ENCODE peak calls at places on chromosomes 13 and 19, in eight cellular contexts. Q, V, B, U, L, O, G and F are unnamed samples.

GRCh38 chr13:75136151-75136550 is 345.8 kb downstream of the TBC1D4 start:
- DNase-seq in Q (peak), V (no peak), B (no peak), U (peak), L (no peak), O (no peak), G (no peak), F (no peak)

GRCh38 chr13:46124531-46124966 is 19.7 kb upstream of the CPB2 start:
- DNase-seq in Q (no peak), V (no peak), B (peak), U (no peak), L (no peak), O (no peak), G (no peak), F (no peak)

GRCh38 chr13:28423010-28423409 is 71.9 kb downstream of the FLT1 start:
- DNase-seq in Q (no peak), V (peak), B (peak), U (no peak), L (no peak), O (no peak), G (peak), F (no peak)

GRCh38 chr19:7928334-7928706 is 2.4 kb upstream of the CTXN1 start:
- DNase-seq in Q (no peak), V (no peak), B (no peak), U (no peak), L (no peak), O (no peak), G (no peak), F (peak)

GRCh38 chr13:84972907-84973306 is 826.3 kb downstream of the SLITRK6 start:
- DNase-seq in Q (no peak), V (no peak), B (no peak), U (no peak), L (no peak), O (no peak), G (no peak), F (no peak)

GRCh38 chr13:40476175-40476958 is 190.1 kb downstream of the FOXO1 start:
- DNase-seq in Q (no peak), V (no peak), B (no peak), U (peak), L (no peak), O (peak), G (no peak), F (peak)

GRCh38 chr19:17575871-17576757 is 20.7 kb downstream of the COLGALT1 start:
- DNase-seq in Q (no peak), V (no peak), B (no peak), U (no peak), L (no peak), O (no peak), G (no peak), F (no peak)

GRCh38 chr19:55352040-55352439 is 2.5 kb downstream of the COX6B2 start:
- DNase-seq in Q (no peak), V (no peak), B (no peak), U (no peak), L (no peak), O (no peak), G (no peak), F (no peak)

GRCh38 chr13:47299316-47299715 is 402.5 kb upstream of the HTR2A start:
- DNase-seq in Q (no peak), V (no peak), B (no peak), U (peak), L (no peak), O (no peak), G (no peak), F (peak)

GRCh38 chr19:33998302-33998701 is 174.0 kb upstream of the LSM14A start:
- DNase-seq in Q (no peak), V (no peak), B (no peak), U (no peak), L (no peak), O (no peak), G (no peak), F (no peak)

GRCh38 chr19:14107581-14108461 is 9.7 kb downstream of the PRKACA start:
- DNase-seq in Q (no peak), V (no peak), B (no peak), U (peak), L (no peak), O (no peak), G (peak), F (peak)

GRCh38 chr13:41596190-41596589 is 138.8 kb downstream of the RGCC start:
- DNase-seq in Q (peak), V (no peak), B (no peak), U (peak), L (no peak), O (no peak), G (no peak), F (peak)
- TF ChIP-seq CTCF in Q (peak), V (no peak), B (no peak), U (peak), L (peak), O (peak), G (peak), F (no peak)

GRCh38 chr19:4328243-4328990 is 10.2 kb downstream of the STAP2 start:
- DNase-seq in Q (peak), V (peak), B (peak), U (peak), L (peak), O (peak), G (peak), F (peak)
- H3K4me3 ChIP-seq in Q (peak), V (peak), B (peak), U (peak), L (peak), O (peak), G (peak), F (peak)

GRCh38 chr19:38736036-38736412 is 8.2 kb downstream of the CAPN12 start:
- DNase-seq in Q (no peak), V (no peak), B (peak), U (no peak), L (no peak), O (peak), G (peak), F (peak)
- TF ChIP-seq CTCF in Q (no peak), V (no peak), B (no peak), U (no peak), L (no peak), O (no peak), G (no peak), F (no peak)

GRCh38 chr13:108859202-108860012 is 230.0 kb downstream of the MYO16 start:
- DNase-seq in Q (peak), V (no peak), B (no peak), U (peak), L (peak), O (peak), G (no peak), F (peak)
- H3K4me3 ChIP-seq in Q (peak), V (no peak), B (no peak), U (no peak), L (peak), O (no peak), G (no peak), F (peak)

GRCh38 chr13:51912091-51912490 is 50.3 kb downstream of the CCDC70 start:
- DNase-seq in Q (peak), V (no peak), B (no peak), U (no peak), L (no peak), O (no peak), G (no peak), F (no peak)
- TF ChIP-seq CTCF in Q (no peak), V (no peak), B (no peak), U (no peak), L (no peak), O (no peak), G (peak), F (no peak)

GRCh38 chr13:100090861-100091260 is 2.0 kb downstream of the PCCA start:
- DNase-seq in Q (no peak), V (no peak), B (no peak), U (no peak), L (no peak), O (no peak), G (no peak), F (no peak)
- H3K4me3 ChIP-seq in Q (no peak), V (no peak), B (no peak), U (no peak), L (no peak), O (no peak), G (no peak), F (no peak)

DNA sequence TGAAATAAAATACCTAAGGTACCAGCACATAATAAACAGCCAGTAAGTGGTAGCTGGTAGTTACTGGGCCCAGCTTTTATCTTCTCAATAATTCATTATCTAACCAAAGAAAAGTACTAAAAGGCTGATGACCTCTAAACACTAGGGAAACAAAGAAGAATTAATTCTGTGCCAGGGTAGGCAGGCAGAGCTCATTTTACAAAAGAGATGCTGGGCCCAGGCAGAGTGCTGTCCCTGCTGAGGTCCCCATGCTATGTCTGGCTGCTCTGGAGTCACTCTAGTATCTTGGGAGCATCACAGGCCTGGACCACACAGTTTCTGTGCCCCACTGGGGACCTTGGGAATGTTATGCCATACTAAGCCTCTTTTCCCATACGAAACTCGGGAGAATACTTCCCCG is 18.2 kb downstream of the ZNF507 start:
- DNase-seq in Q (no peak), V (no peak), B (no peak), U (no peak), L (no peak), O (no peak), G (no peak), F (no peak)
- TF ChIP-seq CTCF in Q (no peak), V (no peak), B (no peak), U (no peak), L (no peak), O (no peak), G (no peak), F (no peak)